ENCODE peak calls at places on chromosome 18, in six cellular contexts. W, Z, G, M, P and X are unnamed samples.
A peak's percentile ranks its signal among the peaks of the same experiment; 100 is the strongest.

GRCh38 chr18:8084160-8084559 is 517.0 kb downstream of the PTPRM start:
- DNase-seq in W (peak; percentile 14), Z (peak; percentile 57), G (no peak), M (peak; percentile 32), P (peak; percentile 45), X (no peak)

GRCh38 chr18:32899819-32900218 is 127.0 kb upstream of the KLHL14 start:
- DNase-seq in W (no peak), Z (no peak), G (no peak), M (no peak), P (no peak), X (no peak)

GRCh38 chr18:51160646-51161045 is 36.8 kb downstream of the MEX3C start:
- DNase-seq in W (no peak), Z (no peak), G (no peak), M (no peak), P (no peak), X (no peak)

GRCh38 chr18:65983750-65984149 is 232.9 kb downstream of the CDH7 start:
- DNase-seq in W (no peak), Z (no peak), G (no peak), M (no peak), P (no peak), X (no peak)

GRCh38 chr18:68480196-68480595 is 234.7 kb downstream of the TMX3 start:
- DNase-seq in W (no peak), Z (no peak), G (no peak), M (no peak), P (no peak), X (no peak)

GRCh38 chr18:24273596-24273995 is 124.0 kb downstream of the OSBPL1A start:
- DNase-seq in W (peak; percentile 44), Z (peak; percentile 13), G (no peak), M (no peak), P (no peak), X (no peak)

GRCh38 chr18:77076111-77076510 is 56.5 kb downstream of the MBP start:
- DNase-seq in W (no peak), Z (no peak), G (no peak), M (no peak), P (no peak), X (no peak)

GRCh38 chr18:45590060-45590537 is 25.2 kb upstream of the SLC14A2 start:
- DNase-seq in W (no peak), Z (peak; percentile 62), G (no peak), M (no peak), P (peak; percentile 2), X (no peak)

GRCh38 chr18:76209597-76209996 is 285.4 kb downstream of the ZNF516 start:
- DNase-seq in W (no peak), Z (peak; percentile 54), G (no peak), M (no peak), P (no peak), X (peak; percentile 23)

GRCh38 chr18:80108122-80108536 is 933 bp upstream of the ADNP2 start:
- DNase-seq in W (no peak), Z (no peak), G (no peak), M (peak; percentile 6), P (no peak), X (no peak)

GRCh38 chr18:23887493-23887892 is 127.1 kb upstream of the TTC39C start:
- DNase-seq in W (no peak), Z (no peak), G (no peak), M (no peak), P (no peak), X (no peak)

GRCh38 chr18:65259403-65259802 is 491.4 kb upstream of the CDH7 start:
- DNase-seq in W (no peak), Z (no peak), G (no peak), M (no peak), P (no peak), X (no peak)

GRCh38 chr18:845152-845819 is 33.2 kb upstream of the YES1 start:
- DNase-seq in W (no peak), Z (peak; percentile 85), G (no peak), M (peak; percentile 43), P (peak; percentile 69), X (peak; percentile 29)

GRCh38 chr18:75474332-75474731 is 46.8 kb upstream of the SMIM21 start:
- DNase-seq in W (no peak), Z (no peak), G (no peak), M (no peak), P (no peak), X (no peak)

GRCh38 chr18:39958876-39959275 is 1996.2 kb upstream of the PIK3C3 start:
- DNase-seq in W (no peak), Z (no peak), G (no peak), M (no peak), P (peak; percentile 20), X (no peak)

GRCh38 chr18:48581206-48581605 is 42.4 kb downstream of the CTIF start:
- DNase-seq in W (no peak), Z (no peak), G (no peak), M (no peak), P (no peak), X (no peak)

GRCh38 chr18:76446321-76446720 is 48.7 kb downstream of the ZNF516 start:
- DNase-seq in W (no peak), Z (no peak), G (no peak), M (no peak), P (no peak), X (no peak)

GRCh38 chr18:9991021-9992000 is 77.5 kb downstream of the VAPA start:
- DNase-seq in W (no peak), Z (no peak), G (no peak), M (no peak), P (no peak), X (no peak)

GRCh38 chr18:55048892-55049291 is 89.6 kb upstream of the CCDC68 start:
- DNase-seq in W (no peak), Z (peak; percentile 60), G (no peak), M (no peak), P (peak; percentile 66), X (no peak)

GRCh38 chr18:26977791-26978190 is 112.3 kb upstream of the AQP4 start:
- DNase-seq in W (no peak), Z (no peak), G (no peak), M (no peak), P (no peak), X (no peak)

GRCh38 chr18:45050712-45051639 is 370.3 kb downstream of the SETBP1 start:
- DNase-seq in W (no peak), Z (peak; percentile 89), G (no peak), M (no peak), P (peak; percentile 77), X (peak; percentile 48)

GRCh38 chr18:77811510-77811909 is 561.9 kb downstream of the GALR1 start:
- DNase-seq in W (no peak), Z (peak; percentile 11), G (no peak), M (no peak), P (peak; percentile 38), X (no peak)

GRCh38 chr18:11488175-11488574 is 121.2 kb upstream of the SLC35G4 start:
- DNase-seq in W (no peak), Z (peak; percentile 45), G (no peak), M (no peak), P (peak; percentile 91), X (no peak)

GRCh38 chr18:3595282-3596273 is 145.6 kb downstream of the TGIF1 start:
- DNase-seq in W (no peak), Z (peak; percentile 90), G (peak; percentile 31), M (no peak), P (peak; percentile 97), X (peak; percentile 77)

GRCh38 chr18:48358868-48359267 is 50.3 kb downstream of the ZBTB7C start:
- DNase-seq in W (no peak), Z (no peak), G (no peak), M (no peak), P (no peak), X (no peak)

GRCh38 chr18:44342167-44342566 is 338.5 kb upstream of the SETBP1 start:
- DNase-seq in W (no peak), Z (peak; percentile 87), G (no peak), M (no peak), P (no peak), X (no peak)

GRCh38 chr18:65435529-65435928 is 315.3 kb upstream of the CDH7 start:
- DNase-seq in W (no peak), Z (no peak), G (no peak), M (no peak), P (no peak), X (no peak)